ENCODE peak calls at places on chromosomes 3 and 15, in ten cellular contexts. K is foreskin fibroblast; B is kidney glomerular epithelial cell; D is G401; S is NCI-H69; M is neural crest cell; O is CD4-positive, alpha-beta T cell; A is neuronal stem cell; P is mesothelial cell of epicardium; W is cardiac muscle cell. N is an unnamed sample.
A peak's percentile ranks its signal among the peaks of the same experiment; 100 is the strongest.

GRCh38 chr15:64010719-64011118 is 35.6 kb downstream of the DAPK2 start:
- DNase-seq in K (peak; percentile 67), B (peak; percentile 92), D (no peak), S (peak; percentile 84), M (no peak), O (peak; percentile 75), A (no peak), P (no peak), W (no peak), N (peak; percentile 93)

GRCh38 chr3:181872887-181873286 is 161.2 kb downstream of the SOX2 start:
- DNase-seq in K (no peak), B (no peak), D (peak; percentile 4), S (peak; percentile 27), M (no peak), O (no peak), A (no peak), P (no peak), W (no peak), N (no peak)

GRCh38 chr15:69604050-69604378 is 151.4 kb downstream of the RPLP1 start:
- DNase-seq in K (no peak), B (no peak), D (no peak), S (peak; percentile 96), M (no peak), O (no peak), A (no peak), P (no peak), W (no peak), N (no peak)

GRCh38 chr15:88617790-88618189 is 3.4 kb upstream of the AEN start:
- DNase-seq in K (no peak), B (no peak), D (no peak), S (no peak), M (no peak), O (no peak), A (no peak), P (no peak), W (no peak), N (no peak)

GRCh38 chr15:73870700-73871408 is 2.5 kb upstream of the TBC1D21 start:
- DNase-seq in K (peak; percentile 11), B (no peak), D (no peak), S (peak; percentile 13), M (no peak), O (no peak), A (no peak), P (no peak), W (peak; percentile 54), N (no peak)

GRCh38 chr3:6799264-6799915 is 61.5 kb upstream of the GRM7 start:
- DNase-seq in K (no peak), B (no peak), D (peak; percentile 2), S (peak; percentile 58), M (peak; percentile 43), O (no peak), A (peak; percentile 3), P (no peak), W (peak; percentile 73), N (no peak)

GRCh38 chr3:188119846-188120245 is 34.1 kb upstream of the LPP start:
- DNase-seq in K (no peak), B (no peak), D (peak; percentile 61), S (no peak), M (no peak), O (no peak), A (no peak), P (no peak), W (no peak), N (no peak)

GRCh38 chr15:99507016-99507731 is 58.6 kb upstream of the MEF2A start:
- DNase-seq in K (peak; percentile 50), B (no peak), D (no peak), S (peak; percentile 82), M (no peak), O (no peak), A (no peak), P (no peak), W (peak; percentile 56), N (no peak)

GRCh38 chr15:73866481-73866880 is 6.9 kb upstream of the TBC1D21 start:
- DNase-seq in K (no peak), B (no peak), D (no peak), S (no peak), M (no peak), O (no peak), A (no peak), P (no peak), W (no peak), N (no peak)

GRCh38 chr3:181075098-181075497 is 85.6 kb upstream of the DNAJC19 start:
- DNase-seq in K (no peak), B (no peak), D (no peak), S (no peak), M (no peak), O (no peak), A (no peak), P (no peak), W (peak; percentile 8), N (no peak)

GRCh38 chr3:126678691-126679317 is 23.9 kb upstream of the TXNRD3 start:
- DNase-seq in K (no peak), B (no peak), D (peak; percentile 35), S (peak; percentile 24), M (no peak), O (no peak), A (no peak), P (no peak), W (no peak), N (no peak)

GRCh38 chr3:176403531-176403930 is 793.8 kb downstream of the TBL1XR1 start:
- DNase-seq in K (no peak), B (no peak), D (no peak), S (no peak), M (no peak), O (no peak), A (no peak), P (no peak), W (no peak), N (no peak)

GRCh38 chr3:148467341-148467740 is 230.4 kb upstream of the AGTR1 start:
- DNase-seq in K (no peak), B (no peak), D (no peak), S (no peak), M (no peak), O (no peak), A (no peak), P (no peak), W (no peak), N (no peak)

GRCh38 chr3:148723591-148723990 is 25.9 kb downstream of the AGTR1 start:
- DNase-seq in K (peak; percentile 71), B (peak; percentile 69), D (no peak), S (no peak), M (no peak), O (no peak), A (no peak), P (no peak), W (no peak), N (no peak)

GRCh38 chr3:112377418-112378071 is 44.6 kb downstream of the CD200 start:
- DNase-seq in K (no peak), B (peak; percentile 44), D (no peak), S (no peak), M (no peak), O (no peak), A (no peak), P (no peak), W (no peak), N (no peak)

GRCh38 chr3:97889814-97890213 is 68.0 kb downstream of the CRYBG3 start:
- DNase-seq in K (no peak), B (no peak), D (no peak), S (no peak), M (no peak), O (no peak), A (no peak), P (no peak), W (no peak), N (no peak)

GRCh38 chr15:52780172-52780980 is 9.8 kb downstream of the ONECUT1 start:
- DNase-seq in K (peak; percentile 36), B (peak; percentile 42), D (peak; percentile 62), S (peak; percentile 72), M (peak; percentile 81), O (peak; percentile 67), A (peak; percentile 67), P (no peak), W (peak; percentile 68), N (peak; percentile 45)

GRCh38 chr15:62896969-62897486 is 145.5 kb upstream of the TPM1 start:
- DNase-seq in K (peak; percentile 98), B (peak; percentile 98), D (peak; percentile 90), S (peak; percentile 92), M (no peak), O (no peak), A (peak; percentile 36), P (peak; percentile 69), W (peak; percentile 50), N (no peak)

GRCh38 chr3:119597548-119598288 is at the start of gene PLA1A:
- DNase-seq in K (no peak), B (peak; percentile 84), D (no peak), S (no peak), M (no peak), O (no peak), A (no peak), P (no peak), W (no peak), N (no peak)

GRCh38 chr15:33737687-33738606 is 230.3 kb upstream of the CHRM5 start:
- DNase-seq in K (no peak), B (peak; percentile 6), D (peak; percentile 19), S (peak; percentile 68), M (peak; percentile 57), O (peak; percentile 5), A (peak; percentile 49), P (no peak), W (peak; percentile 62), N (no peak)

GRCh38 chr3:32758375-32758753 is 59.4 kb upstream of the TRIM71 start:
- DNase-seq in K (no peak), B (no peak), D (no peak), S (no peak), M (no peak), O (no peak), A (no peak), P (no peak), W (no peak), N (no peak)

GRCh38 chr15:43440721-43441281 is 52.2 kb downstream of the TP53BP1 start:
- DNase-seq in K (peak; percentile 93), B (peak; percentile 95), D (peak; percentile 90), S (peak; percentile 96), M (no peak), O (no peak), A (peak; percentile 29), P (no peak), W (no peak), N (no peak)

GRCh38 chr15:37122703-37123102 is 22.4 kb upstream of the MEIS2 start:
- DNase-seq in K (no peak), B (no peak), D (no peak), S (peak; percentile 59), M (no peak), O (no peak), A (no peak), P (no peak), W (no peak), N (no peak)

GRCh38 chr3:58540176-58540863 is 3.3 kb upstream of the ACOX2 start:
- DNase-seq in K (no peak), B (no peak), D (no peak), S (no peak), M (no peak), O (no peak), A (no peak), P (no peak), W (no peak), N (no peak)

GRCh38 chr3:50324351-50325144 is 2.0 kb upstream of the HYAL2 start:
- DNase-seq in K (peak; percentile 58), B (peak; percentile 58), D (peak; percentile 74), S (peak; percentile 75), M (peak; percentile 79), O (peak; percentile 49), A (no peak), P (no peak), W (peak; percentile 74), N (peak; percentile 45)

GRCh38 chr15:85112997-85113396 is 131.3 kb downstream of the PDE8A start:
- DNase-seq in K (no peak), B (no peak), D (peak; percentile 3), S (no peak), M (no peak), O (no peak), A (no peak), P (no peak), W (no peak), N (no peak)